ENCODE peak calls at places on chromosomes 1 and 21, in nine cellular contexts. M is tibial nerve, K is mucosa of descending colon, T is esophagus squamous epithelium, L is tibial artery, S is colonic mucosa, B is transverse colon, F is left ventricle myocardium inferior, H is spleen. J is an unnamed sample.
A peak's percentile ranks its signal among the peaks of the same experiment; 100 is the strongest.

GRCh38 chr1:230286166-230286889 is 139.8 kb downstream of the PGBD5 start:
- DNase-seq in H (peak; percentile 65), S (no peak), B (no peak), K (no peak), L (no peak), T (no peak), F (no peak), M (no peak), J (no peak)

GRCh38 chr1:75567212-75567611 is 43.7 kb downstream of the SLC44A5 start:
- DNase-seq in F (no peak), T (no peak), H (no peak), B (no peak), M (no peak), S (no peak), K (no peak), L (no peak), J (no peak)

GRCh38 chr1:230314142-230314470 is 112.0 kb downstream of the PGBD5 start:
- DNase-seq in L (no peak), B (no peak), M (no peak), K (no peak), F (no peak), T (no peak), S (no peak), H (no peak), J (no peak)

GRCh38 chr1:18970762-18971161 is 14.3 kb upstream of the IFFO2 start:
- DNase-seq in F (no peak), H (peak; percentile 32), M (no peak), B (no peak), L (peak; percentile 11), K (no peak), S (no peak), T (no peak), J (no peak)

GRCh38 chr1:51962486-51963356 is 27.8 kb downstream of the RAB3B start:
- DNase-seq in H (no peak), L (no peak), S (no peak), T (no peak), F (no peak), K (no peak), B (no peak), M (no peak), J (no peak)

GRCh38 chr1:199042193-199042592 is 403.4 kb downstream of the PTPRC start:
- DNase-seq in L (no peak), T (no peak), H (no peak), K (no peak), B (no peak), M (no peak), F (no peak), S (no peak), J (no peak)

GRCh38 chr1:79042539-79042938 is 36.0 kb upstream of the ADGRL4 start:
- DNase-seq in B (no peak), K (no peak), T (no peak), H (no peak), L (no peak), M (no peak), F (no peak), S (no peak), J (no peak)

GRCh38 chr1:240111558-240111957 is 19.9 kb downstream of the FMN2 start:
- DNase-seq in T (no peak), K (peak; percentile 49), L (no peak), H (no peak), M (no peak), S (peak; percentile 53), F (no peak), B (peak; percentile 53), J (no peak)

GRCh38 chr1:204255225-204255624 is 41.4 kb upstream of the GOLT1A start:
- DNase-seq in M (no peak), B (no peak), H (no peak), T (no peak), L (no peak), S (no peak), F (no peak), K (no peak), J (no peak)

GRCh38 chr1:87706198-87706597 is 377.5 kb downstream of the LMO4 start:
- DNase-seq in L (no peak), K (no peak), S (no peak), M (no peak), H (no peak), B (no peak), F (no peak), T (no peak), J (no peak)

DNA sequence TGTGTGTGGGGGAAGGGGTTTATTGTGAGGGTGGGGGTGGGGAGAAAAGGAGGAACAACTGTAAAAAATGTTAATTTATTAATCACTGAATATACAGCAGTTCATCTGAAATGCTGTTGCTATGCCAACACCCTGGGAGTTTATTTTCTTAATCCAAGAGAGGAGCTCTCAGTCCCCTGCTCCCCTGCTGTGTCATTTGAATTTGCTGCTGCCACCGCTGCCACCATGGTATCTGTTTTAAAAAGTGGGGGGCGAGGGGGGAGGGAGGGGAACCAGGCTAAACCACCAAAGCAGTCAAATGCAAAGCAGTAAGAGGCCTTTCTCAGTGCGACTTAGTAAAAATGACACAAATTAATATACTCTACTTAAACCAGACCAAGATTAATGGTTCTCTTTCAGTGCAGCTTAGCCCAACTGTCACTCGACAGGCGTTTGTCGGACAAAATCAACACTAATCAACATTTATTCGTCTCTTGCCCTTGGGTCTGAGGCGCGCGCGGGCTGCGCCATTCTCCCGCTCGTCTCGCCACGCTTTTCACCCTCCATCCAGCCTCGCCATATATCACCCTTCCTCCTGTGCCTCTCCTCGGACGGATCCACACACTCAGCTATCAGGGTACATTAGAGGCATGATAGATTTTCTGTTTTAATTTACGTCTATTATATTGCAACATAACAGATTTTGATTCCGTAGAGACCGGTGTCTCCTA is 76.2 kb downstream of the PBX1 start:
- DNase-seq in F (no peak), K (no peak), T (no peak), S (no peak), B (no peak), H (no peak), L (no peak), M (no peak), J (no peak)
- H3K4me1 ChIP-seq in F (peaks cover 99% of the 10 kb centered on the region), K (peaks cover 20% of the 10 kb centered on the region), T (no peaks in the 10 kb centered on the region), S (peaks cover 6% of the 10 kb centered on the region), B (peaks cover 14% of the 10 kb centered on the region), H (peaks cover 4% of the 10 kb centered on the region), L (no peaks in the 10 kb centered on the region), M (no peaks in the 10 kb centered on the region), J (peaks cover 9% of the 10 kb centered on the region)

GRCh38 chr1:39046811-39047210 is 20.7 kb downstream of the NDUFS5 start:
- DNase-seq in T (no peak), B (no peak), S (no peak), F (no peak), M (no peak), H (no peak), L (peak; percentile 48), K (no peak), J (no peak)
- H3K4me3 ChIP-seq in T (no peak overlapping the region), B (no peak overlapping the region), S (no peak overlapping the region), F (no peak overlapping the region), M (no peak overlapping the region), H (no peak overlapping the region), L (no peak overlapping the region), K (no peak overlapping the region), J (no peak overlapping the region)

GRCh38 chr21:26110703-26111102 is 59.9 kb downstream of the APP start:
- DNase-seq in S (no peak), T (no peak), H (no peak), L (no peak), B (no peak), K (no peak), M (no peak), F (no peak), J (no peak)

GRCh38 chr21:26106562-26106961 is 64.0 kb downstream of the APP start:
- DNase-seq in H (no peak), T (no peak), L (no peak), B (no peak), F (no peak), K (no peak), S (no peak), M (no peak), J (no peak)

GRCh38 chr21:26100573-26100972 is 70.0 kb downstream of the APP start:
- DNase-seq in F (no peak), M (no peak), K (no peak), L (no peak), B (no peak), T (no peak), H (no peak), S (no peak), J (no peak)

GRCh38 chr21:26107439-26107838 is 63.1 kb downstream of the APP start:
- DNase-seq in B (no peak), K (no peak), F (no peak), T (no peak), H (no peak), M (no peak), S (no peak), L (no peak), J (no peak)

GRCh38 chr21:26105819-26106218 is 64.8 kb downstream of the APP start:
- DNase-seq in H (no peak), T (no peak), S (no peak), L (no peak), M (no peak), F (no peak), K (no peak), B (no peak), J (no peak)
- H3K4me1 ChIP-seq in H (peaks cover 2% of the 10 kb centered on the region), T (no peaks in the 10 kb centered on the region), S (no peaks in the 10 kb centered on the region), L (no peaks in the 10 kb centered on the region), M (peaks cover 3% of the 10 kb centered on the region), F (peaks cover 15% of the 10 kb centered on the region), K (peaks cover 4% of the 10 kb centered on the region), B (no peaks in the 10 kb centered on the region), J (peaks cover 13% of the 10 kb centered on the region)

GRCh38 chr1:167616521-167616920 is 13.5 kb upstream of the RCSD1 start:
- DNase-seq in K (no peak), S (no peak), H (no peak), B (no peak), M (no peak), L (no peak), T (no peak), F (no peak), J (no peak)

GRCh38 chr1:167618789-167619188 is 11.2 kb upstream of the RCSD1 start:
- DNase-seq in L (no peak), H (no peak), B (no peak), S (no peak), K (no peak), F (no peak), M (no peak), T (no peak), J (no peak)

GRCh38 chr1:167617100-167617949 is 12.7 kb upstream of the RCSD1 start:
- DNase-seq in F (peak; percentile 37), T (no peak), L (peak; percentile 69), B (peak; percentile 60), S (no peak), M (peak; percentile 37), K (no peak), H (peak; percentile 89), J (no peak)

GRCh38 chr1:167618366-167618765 is 11.7 kb upstream of the RCSD1 start:
- DNase-seq in K (no peak), H (peak; percentile 82), F (no peak), L (no peak), T (no peak), S (no peak), M (no peak), B (no peak), J (no peak)

GRCh38 chr1:167617950-167618269 is 12.1 kb upstream of the RCSD1 start:
- DNase-seq in K (no peak), M (no peak), F (no peak), H (no peak), L (no peak), B (no peak), T (no peak), S (no peak), J (no peak)
- H3K4me3 ChIP-seq in K (no peak overlapping the region), M (no peak overlapping the region), F (peak overlapping the region; percentile 20), H (no peak overlapping the region), L (no peak overlapping the region), B (no peak overlapping the region), T (no peak overlapping the region), S (no peak overlapping the region), J (no peak overlapping the region)

J was measured in SJSA1.